ENCODE peak calls at places on chromosomes 3 and 15, in six cellular contexts. H is breast epithelium, T is HCT116, Y is fibroblast of the aortic adventitia, M is endothelial cell, O is A673. V is an unnamed sample.
A peak's percentile ranks its signal among the peaks of the same experiment; 100 is the strongest.

GRCh38 chr15:89835190-89835564 is 20.5 kb upstream of the ANPEP start:
- DNase-seq in H (no peak), T (no peak), Y (no peak), M (no peak), O (no peak), V (no peak)

GRCh38 chr15:66909381-66909890 is 156.0 kb upstream of the SMAD3 start:
- DNase-seq in H (no peak), T (no peak), Y (no peak), M (no peak), O (no peak), V (no peak)

GRCh38 chr3:191068946-191069813 is 129.9 kb upstream of the OSTN start:
- DNase-seq in H (no peak), T (no peak), Y (peak; percentile 63), M (no peak), O (no peak), V (no peak)

GRCh38 chr3:150547045-150547753 is 612 bp downstream of the EIF2A start:
- DNase-seq in H (no peak), T (no peak), Y (peak; percentile 46), M (no peak), O (no peak), V (no peak)

GRCh38 chr15:62208367-62208766 is 43.3 kb upstream of the C2CD4B start:
- DNase-seq in H (no peak), T (no peak), Y (no peak), M (no peak), O (no peak), V (no peak)

GRCh38 chr15:71078506-71079207 is 36.6 kb upstream of the THSD4 start:
- DNase-seq in H (no peak), T (no peak), Y (no peak), M (no peak), O (no peak), V (no peak)

GRCh38 chr15:55823191-55823670 is 80.3 kb upstream of the PRTG start:
- DNase-seq in H (no peak), T (no peak), Y (peak; percentile 93), M (no peak), O (peak; percentile 86), V (no peak)

GRCh38 chr3:59444676-59445075 is 394.9 kb upstream of the CFAP20DC start:
- DNase-seq in H (no peak), T (no peak), Y (no peak), M (no peak), O (no peak), V (no peak)

GRCh38 chr3:127796751-127797150 is 25.6 kb downstream of the MGLL start:
- DNase-seq in H (no peak), T (no peak), Y (no peak), M (no peak), O (no peak), V (no peak)

GRCh38 chr15:80695099-80695910 is at the start of gene ABHD17C:
- DNase-seq in H (peak; percentile 61), T (no peak), Y (peak; percentile 65), M (peak; percentile 58), O (peak; percentile 61), V (no peak)

GRCh38 chr15:80693682-80694623 is 1.2 kb upstream of the ABHD17C start:
- DNase-seq in H (no peak), T (no peak), Y (no peak), M (no peak), O (no peak), V (no peak)

GRCh38 chr15:80694624-80695098 is 449 bp upstream of the ABHD17C start:
- DNase-seq in H (no peak), T (no peak), Y (peak; percentile 63), M (peak; percentile 10), O (peak; percentile 28), V (no peak)

GRCh38 chr15:80697316-80697715 is 2.2 kb downstream of the ABHD17C start:
- DNase-seq in H (no peak), T (no peak), Y (no peak), M (no peak), O (no peak), V (no peak)

DNA sequence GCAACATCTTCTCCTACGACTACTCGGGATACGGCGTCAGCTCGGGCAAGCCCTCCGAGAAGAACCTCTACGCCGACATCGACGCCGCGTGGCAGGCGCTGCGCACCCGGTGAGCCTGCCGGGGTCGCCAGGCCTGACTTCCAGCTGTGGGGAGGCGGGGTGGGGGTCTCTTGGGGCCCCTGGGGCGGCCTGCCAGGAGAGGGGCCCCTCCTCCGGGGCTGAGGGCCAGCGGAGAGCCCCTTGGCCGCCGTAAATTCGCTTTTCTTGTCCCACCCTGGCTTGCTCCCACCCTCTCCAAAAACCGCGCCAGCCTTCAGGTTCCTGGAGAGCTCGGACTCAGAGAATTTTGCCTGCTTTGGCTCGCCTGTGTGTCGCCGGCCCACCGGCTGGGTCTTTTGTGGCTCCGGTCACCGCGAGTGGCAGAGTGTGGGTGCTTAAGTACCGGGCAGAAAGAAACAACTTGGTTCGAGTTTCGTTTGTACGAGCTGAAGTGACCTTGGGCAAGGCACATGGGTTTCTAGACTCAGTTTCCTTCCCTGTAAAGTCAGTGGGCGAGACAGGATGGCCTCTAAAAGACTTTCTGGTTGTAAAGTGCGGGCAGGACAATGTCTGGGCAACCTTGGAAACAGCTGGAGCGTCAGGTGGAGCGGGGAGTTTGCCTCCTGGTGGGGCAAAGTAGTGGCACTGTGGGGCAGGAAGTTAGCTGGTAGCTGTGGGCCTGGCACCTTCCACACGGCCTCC is 971 bp downstream of the ABHD17C start:
- DNase-seq in H (no peak), T (no peak), Y (peak; percentile 29), M (no peak), O (no peak), V (no peak)
- TF ChIP-seq CTCF in H (no peak), T (peak; percentile 41), Y (peak; percentile 39), M (no peak), O (no peak), V (no peak)

GRCh38 chr3:58298189-58298588 is 7.9 kb upstream of the RPP14 start:
- DNase-seq in H (no peak), T (no peak), Y (no peak), M (no peak), O (no peak), V (no peak)

GRCh38 chr3:58296269-58296668 is 9.8 kb upstream of the RPP14 start:
- DNase-seq in H (no peak), T (no peak), Y (no peak), M (no peak), O (no peak), V (no peak)

GRCh38 chr3:58296843-58297242 is 9.2 kb upstream of the RPP14 start:
- DNase-seq in H (no peak), T (no peak), Y (no peak), M (no peak), O (no peak), V (no peak)

GRCh38 chr3:58299839-58300516 is 6.1 kb upstream of the RPP14 start:
- DNase-seq in H (no peak), T (no peak), Y (peak; percentile 84), M (no peak), O (no peak), V (no peak)
- TF ChIP-seq CTCF in H (peak; percentile 65), T (peak; percentile 52), Y (peak; percentile 66), M (peak; percentile 64), O (peak; percentile 42), V (no peak)

DNA sequence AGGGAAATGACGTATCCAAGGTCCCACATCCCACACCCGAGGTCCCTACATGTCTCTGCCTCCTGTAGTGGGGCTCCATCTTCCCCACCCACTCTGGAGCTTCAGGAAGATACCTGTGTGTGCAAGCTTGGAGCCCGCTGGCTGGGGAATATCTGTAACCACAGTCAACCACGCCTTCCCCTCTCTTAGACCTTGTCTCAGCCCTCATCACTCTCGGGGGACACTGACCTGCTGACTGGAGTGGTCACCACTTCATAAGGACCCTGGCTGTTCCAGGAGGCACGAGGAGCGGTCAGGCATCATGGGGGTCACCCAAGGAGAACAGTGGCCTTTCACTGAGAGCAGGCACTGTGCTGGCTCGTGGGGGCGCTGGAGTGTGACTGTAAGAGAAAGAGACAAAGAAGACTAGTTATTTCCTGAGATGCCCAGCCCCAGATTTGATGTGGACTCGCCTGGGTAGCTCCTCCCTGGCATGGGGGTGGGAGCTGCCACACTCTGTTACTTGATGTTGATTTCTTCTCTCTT is 48.6 kb downstream of the CTXND1 start:
- DNase-seq in H (no peak), T (no peak), Y (no peak), M (no peak), O (no peak), V (no peak)
- TF ChIP-seq CTCF in H (no peak), T (no peak), Y (no peak), M (no peak), O (no peak), V (no peak)

DNA sequence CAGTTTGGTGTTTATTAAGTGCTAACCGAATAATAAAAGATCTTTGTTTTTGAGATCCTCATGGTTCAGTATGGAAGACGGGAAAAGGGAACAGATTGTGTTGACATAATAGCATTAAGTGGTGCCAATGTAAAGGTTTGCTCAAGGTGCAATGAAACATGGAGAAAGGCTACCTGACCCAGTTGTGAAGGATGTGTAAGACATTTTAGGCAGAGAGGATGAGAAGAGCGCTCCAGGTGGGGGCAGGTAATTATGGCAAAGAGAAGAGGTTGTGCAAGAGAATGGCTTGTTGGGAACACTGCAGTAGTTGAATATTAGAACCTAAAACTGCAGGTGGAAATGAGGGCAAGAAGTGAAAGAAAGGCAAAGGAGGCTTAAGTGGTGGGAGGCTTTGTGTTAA is 140.8 kb downstream of the DIPK2A start:
- DNase-seq in H (no peak), T (no peak), Y (no peak), M (no peak), O (no peak), V (no peak)
- TF ChIP-seq CTCF in H (no peak), T (no peak), Y (no peak), M (no peak), O (no peak), V (no peak)

GRCh38 chr3:47772788-47773187 is 8.9 kb downstream of the SMARCC1 start:
- DNase-seq in H (no peak), T (no peak), Y (no peak), M (no peak), O (no peak), V (no peak)
- TF ChIP-seq CTCF in H (no peak), T (no peak), Y (no peak), M (no peak), O (no peak), V (no peak)

GRCh38 chr3:107432013-107432515 is 54.8 kb downstream of the CCDC54 start:
- DNase-seq in H (no peak), T (no peak), Y (peak; percentile 16), M (no peak), O (no peak), V (no peak)

GRCh38 chr3:107431298-107432012 is 54.2 kb downstream of the CCDC54 start:
- DNase-seq in H (peak; percentile 73), T (no peak), Y (peak; percentile 59), M (peak; percentile 55), O (peak; percentile 76), V (no peak)

GRCh38 chr3:107438671-107439070 is 61.4 kb downstream of the CCDC54 start:
- DNase-seq in H (no peak), T (no peak), Y (no peak), M (no peak), O (no peak), V (no peak)

GRCh38 chr3:107432646-107433045 is 55.4 kb downstream of the CCDC54 start:
- DNase-seq in H (no peak), T (no peak), Y (no peak), M (no peak), O (no peak), V (no peak)

DNA sequence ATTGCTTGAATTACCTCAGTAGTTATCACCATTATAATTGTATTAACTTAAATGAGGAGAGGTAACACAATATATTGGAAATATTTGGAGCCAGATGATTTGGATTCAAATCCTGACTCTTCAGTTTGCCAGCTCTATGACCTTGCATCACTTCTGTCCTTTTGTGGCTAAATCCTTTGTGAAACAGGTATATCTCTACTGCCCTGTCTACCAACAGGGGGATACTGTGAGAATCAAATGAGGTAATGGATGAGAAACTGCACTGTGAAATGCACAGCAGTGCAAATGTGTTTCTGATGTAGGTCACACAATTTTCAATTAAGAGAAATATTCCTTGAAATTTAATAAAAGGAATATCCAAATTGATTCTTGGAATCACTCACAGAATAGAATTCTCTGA is 58.8 kb downstream of the CCDC54 start:
- DNase-seq in H (no peak), T (no peak), Y (no peak), M (no peak), O (no peak), V (no peak)
- TF ChIP-seq CTCF in H (no peak), T (no peak), Y (no peak), M (no peak), O (no peak), V (no peak)

V was measured in omental fat pad.